ENCODE peak calls at places on chromosomes 6 and 20, in eight cellular contexts. B, Y, U, M, E, Q, Z and P are unnamed samples.

GRCh38 chr20:38870733-38871559 is 55.3 kb upstream of the FAM83D start:
- DNase-seq in B (no peak), Y (no peak), U (no peak), M (no peak), E (no peak), Q (no peak), Z (peak; percentile 17), P (peak; percentile 53)

GRCh38 chr6:160073272-160073671 is 48.3 kb upstream of the SLC22A1 start:
- DNase-seq in B (no peak), Y (no peak), U (no peak), M (no peak), E (no peak), Q (no peak), Z (no peak), P (no peak)

GRCh38 chr6:135939216-135939610 is 87.7 kb downstream of the PDE7B start:
- DNase-seq in B (no peak), Y (no peak), U (no peak), M (no peak), E (no peak), Q (no peak), Z (no peak), P (no peak)

GRCh38 chr6:20850687-20851416 is 316.6 kb downstream of the CDKAL1 start:
- DNase-seq in B (no peak), Y (no peak), U (no peak), M (no peak), E (no peak), Q (no peak), Z (no peak), P (no peak)

GRCh38 chr6:56804996-56805395 is 149.9 kb upstream of the BEND6 start:
- DNase-seq in B (peak; percentile 66), Y (no peak), U (peak; percentile 64), M (no peak), E (no peak), Q (no peak), Z (peak; percentile 71), P (no peak)

GRCh38 chr6:124866040-124866439 is 96.2 kb upstream of the RNF217 start:
- DNase-seq in B (no peak), Y (no peak), U (no peak), M (no peak), E (no peak), Q (no peak), Z (no peak), P (no peak)

GRCh38 chr20:49620364-49621240 is 52.7 kb upstream of the PTGIS start:
- DNase-seq in B (no peak), Y (peak; percentile 54), U (no peak), M (no peak), E (no peak), Q (peak; percentile 83), Z (no peak), P (peak; percentile 72)

GRCh38 chr6:156720739-156721714 is 56.2 kb upstream of the ARID1B start:
- DNase-seq in B (peak; percentile 28), Y (peak; percentile 20), U (no peak), M (peak; percentile 26), E (no peak), Q (peak; percentile 57), Z (peak; percentile 18), P (no peak)

GRCh38 chr20:23103284-23104018 is 17.3 kb upstream of the CD93 start:
- DNase-seq in B (peak; percentile 27), Y (no peak), U (no peak), M (no peak), E (no peak), Q (no peak), Z (peak; percentile 88), P (no peak)

GRCh38 chr6:28981833-28982475 is 23.2 kb downstream of the ZNF311 start:
- DNase-seq in B (peak; percentile 92), Y (peak; percentile 84), U (peak; percentile 92), M (peak; percentile 86), E (peak; percentile 91), Q (peak; percentile 72), Z (peak; percentile 96), P (peak; percentile 77)
- TF ChIP-seq CTCF in B (no peak), Y (no peak), U (peak; percentile 10), M (peak; percentile 10), E (no peak), Q (no peak), Z (no peak), P (no peak)

DNA sequence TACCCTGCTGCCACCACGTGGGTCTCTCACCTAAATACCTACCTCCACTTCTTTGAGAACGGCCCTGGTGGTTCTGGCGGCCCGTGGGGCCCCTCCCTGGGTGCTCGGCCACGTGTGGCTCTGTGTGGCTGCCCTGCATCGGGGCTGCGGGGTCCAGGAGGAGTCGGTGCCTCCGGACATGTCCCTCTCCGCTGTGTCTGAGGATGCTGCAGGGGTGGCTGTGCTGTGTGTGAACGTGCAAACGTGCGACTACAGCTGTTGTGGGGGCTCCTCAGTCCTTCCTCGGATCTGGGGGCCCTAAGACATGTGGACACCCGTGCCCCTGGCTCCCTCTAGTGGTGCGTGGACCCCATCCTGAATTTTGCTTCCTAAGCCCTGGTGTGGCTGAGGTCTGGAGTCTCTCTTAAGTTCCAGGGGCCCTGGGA is 691.8 kb downstream of the QKI start:
- DNase-seq in B (peak; percentile 48), Y (no peak), U (no peak), M (no peak), E (no peak), Q (no peak), Z (peak; percentile 47), P (peak; percentile 19)
- TF ChIP-seq CTCF in B (peak; percentile 74), Y (no peak), U (peak; percentile 40), M (peak; percentile 24), E (peak; percentile 48), Q (peak; percentile 6), Z (peak; percentile 57), P (no peak)

DNA sequence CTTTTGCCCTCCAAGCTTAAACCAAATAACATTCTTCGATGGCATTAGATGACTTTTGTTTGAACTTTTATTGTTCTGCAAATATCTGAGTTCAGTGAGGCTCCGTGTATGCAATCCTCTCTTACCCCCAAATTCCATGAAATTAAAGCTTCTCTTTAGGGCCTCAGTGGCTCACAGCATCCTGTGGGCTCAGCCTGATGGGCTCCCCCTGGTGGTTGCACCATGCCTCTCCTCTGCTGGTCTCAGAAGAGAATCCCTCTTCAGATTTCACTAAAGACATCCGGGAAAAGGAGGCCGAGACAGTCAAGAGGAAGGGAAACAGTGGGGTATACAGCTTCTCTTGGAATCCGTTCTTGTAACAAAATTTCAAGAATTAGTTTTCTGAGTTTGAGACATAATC is 331.6 kb upstream of the NT5E start:
- DNase-seq in B (no peak), Y (no peak), U (no peak), M (no peak), E (no peak), Q (no peak), Z (no peak), P (no peak)
- TF ChIP-seq CTCF in B (peak; percentile 17), Y (no peak), U (peak; percentile 16), M (no peak), E (no peak), Q (no peak), Z (peak; percentile 11), P (no peak)

DNA sequence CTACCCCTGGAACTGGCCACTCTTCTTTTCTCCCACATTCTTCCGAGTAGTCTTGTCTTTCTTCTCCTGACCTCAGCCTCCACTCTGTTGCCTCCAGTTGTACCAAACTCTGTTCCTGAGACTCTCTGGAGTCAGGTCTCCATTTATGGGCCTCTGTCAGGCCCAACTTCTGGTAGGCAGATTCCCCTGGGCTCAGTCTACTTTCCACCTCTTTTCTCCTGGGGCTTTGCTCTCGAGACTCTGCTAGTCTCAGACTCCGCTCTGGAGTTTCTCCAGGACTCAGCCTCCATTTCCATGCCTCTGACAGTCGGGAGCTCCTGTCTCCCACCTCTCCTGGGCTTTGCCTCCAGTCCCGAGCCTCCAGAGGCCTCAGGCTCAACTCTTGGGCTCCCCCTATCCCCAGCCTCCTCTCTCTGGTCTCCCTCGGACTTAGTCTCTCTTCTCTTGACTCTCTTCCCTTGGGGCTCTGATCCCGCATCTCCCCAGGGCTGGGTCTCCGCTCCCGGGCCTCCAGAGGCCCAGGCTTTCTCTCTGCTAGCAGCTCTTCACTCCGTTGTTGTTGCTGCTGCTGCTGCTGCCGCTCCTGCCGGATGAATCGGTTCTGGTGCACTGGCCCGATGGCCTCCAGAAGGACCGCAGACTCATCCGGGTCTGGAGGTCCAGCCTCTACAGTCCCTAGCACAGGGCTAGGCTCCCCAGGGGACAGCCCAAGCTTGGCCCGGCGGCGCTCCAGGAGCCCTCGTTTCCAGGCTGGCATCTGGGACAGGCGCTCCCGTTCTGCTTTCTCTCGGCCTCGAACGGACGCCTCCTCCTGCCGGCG is 1.1 kb downstream of the PPP1R18 start:
- DNase-seq in B (peak; percentile 18), Y (peak; percentile 27), U (no peak), M (no peak), E (no peak), Q (no peak), Z (peak; percentile 37), P (peak; percentile 50)
- TF ChIP-seq CTCF in B (peak; percentile 42), Y (no peak), U (peak; percentile 46), M (no peak), E (no peak), Q (peak; percentile 23), Z (peak; percentile 32), P (no peak)

GRCh38 chr6:90508753-90509152 is 78.1 kb downstream of the MAP3K7 start:
- DNase-seq in B (no peak), Y (no peak), U (no peak), M (no peak), E (no peak), Q (no peak), Z (no peak), P (no peak)
- TF ChIP-seq CTCF in B (no peak), Y (no peak), U (no peak), M (no peak), E (no peak), Q (no peak), Z (no peak), P (peak; percentile 9)

GRCh38 chr6:939526-940252 is 246.8 kb upstream of the EXOC2 start:
- DNase-seq in B (no peak), Y (no peak), U (no peak), M (no peak), E (no peak), Q (no peak), Z (no peak), P (no peak)
- TF ChIP-seq CTCF in B (no peak), Y (no peak), U (no peak), M (no peak), E (no peak), Q (no peak), Z (no peak), P (no peak)

GRCh38 chr6:122476131-122476530 is 4.5 kb upstream of the SERINC1 start:
- DNase-seq in B (peak; percentile 42), Y (peak; percentile 29), U (peak; percentile 31), M (no peak), E (no peak), Q (no peak), Z (peak; percentile 46), P (no peak)
- TF ChIP-seq CTCF in B (peak; percentile 53), Y (peak; percentile 76), U (peak; percentile 62), M (peak; percentile 27), E (peak; percentile 71), Q (no peak), Z (peak; percentile 60), P (peak; percentile 53)